ENCODE peak calls at places on chromosomes 12 and 14, in eight cellular contexts. W, P, C, N, L, D, G and J are unnamed samples. For H3K9me3, the result is how much of the 10 kb centered on the place peaks cover.

GRCh38 chr14:96502621-96503251 is 554 bp downstream of the PAPOLA start:
- DNase-seq in W (peak), P (peak), C (peak), N (peak), L (peak), D (peak), G (no peak), J (peak)

GRCh38 chr14:91947196-91948184 is at the start of gene FBLN5:
- DNase-seq in W (peak), P (peak), C (no peak), N (peak), L (peak), D (peak), G (no peak), J (peak)

GRCh38 chr12:51321882-51322281 is 2.1 kb downstream of the BIN2 start:
- DNase-seq in W (no peak), P (no peak), C (no peak), N (no peak), L (no peak), D (no peak), G (no peak), J (no peak)

GRCh38 chr12:131279281-131279921 is 325.7 kb downstream of the ADGRD1 start:
- DNase-seq in W (no peak), P (no peak), C (no peak), N (no peak), L (no peak), D (no peak), G (no peak), J (no peak)

GRCh38 chr12:5257763-5258475 is 174.0 kb upstream of the NTF3 start:
- DNase-seq in W (no peak), P (no peak), C (no peak), N (no peak), L (no peak), D (no peak), G (no peak), J (no peak)

GRCh38 chr12:28851781-28852180 is 297.3 kb upstream of the FAR2 start:
- DNase-seq in W (no peak), P (no peak), C (no peak), N (no peak), L (no peak), D (peak), G (no peak), J (no peak)

GRCh38 chr12:113473942-113474341 is 2.3 kb upstream of the LHX5 start:
- DNase-seq in W (no peak), P (no peak), C (no peak), N (no peak), L (peak), D (no peak), G (no peak), J (no peak)

GRCh38 chr14:64952598-64953309 is 10.2 kb upstream of the GPX2 start:
- DNase-seq in W (no peak), P (no peak), C (peak), N (peak), L (no peak), D (no peak), G (no peak), J (no peak)

GRCh38 chr12:16350682-16351081 is 3.2 kb downstream of the MGST1 start:
- DNase-seq in W (peak), P (peak), C (no peak), N (peak), L (no peak), D (peak), G (no peak), J (peak)

GRCh38 chr12:106090586-106091411 is 48.0 kb downstream of the NUAK1 start:
- DNase-seq in W (no peak), P (peak), C (no peak), N (peak), L (no peak), D (peak), G (no peak), J (peak)

GRCh38 chr14:87888136-87888999 is 104.6 kb downstream of the GALC start:
- DNase-seq in W (no peak), P (no peak), C (peak), N (peak), L (peak), D (no peak), G (no peak), J (no peak)

GRCh38 chr12:111448831-111449790 is 43.4 kb downstream of the SH2B3 start:
- DNase-seq in W (no peak), P (no peak), C (no peak), N (no peak), L (no peak), D (no peak), G (no peak), J (no peak)

GRCh38 chr14:100421756-100422470 is 98.8 kb downstream of the SLC25A47 start:
- DNase-seq in W (no peak), P (no peak), C (no peak), N (no peak), L (peak), D (no peak), G (no peak), J (no peak)

GRCh38 chr12:19614601-19615442 is 175.5 kb downstream of the AEBP2 start:
- DNase-seq in W (no peak), P (peak), C (peak), N (no peak), L (no peak), D (no peak), G (no peak), J (no peak)

GRCh38 chr14:68711551-68712437 is 81.1 kb downstream of the ZFP36L1 start:
- DNase-seq in W (no peak), P (no peak), C (no peak), N (no peak), L (no peak), D (no peak), G (no peak), J (no peak)

GRCh38 chr14:104925941-104926609 is 1.4 kb downstream of the PLD4 start:
- DNase-seq in W (no peak), P (no peak), C (peak), N (no peak), L (no peak), D (no peak), G (no peak), J (no peak)

GRCh38 chr14:68551045-68551683 is 241.7 kb downstream of the ZFP36L1 start:
- DNase-seq in W (no peak), P (peak), C (no peak), N (no peak), L (no peak), D (no peak), G (no peak), J (no peak)

GRCh38 chr12:103819892-103820291 is 21.1 kb downstream of the NT5DC3 start:
- DNase-seq in W (no peak), P (no peak), C (no peak), N (no peak), L (no peak), D (no peak), G (no peak), J (no peak)

GRCh38 chr12:96445743-96446655 is 43.4 kb upstream of the CFAP54 start:
- DNase-seq in W (no peak), P (peak), C (no peak), N (peak), L (no peak), D (peak), G (no peak), J (peak)

GRCh38 chr14:103256406-103256805 is 77.6 kb upstream of the EIF5 start:
- DNase-seq in W (no peak), P (no peak), C (no peak), N (no peak), L (no peak), D (no peak), G (no peak), J (no peak)

GRCh38 chr12:79635676-79636075 is 55.1 kb downstream of the PAWR start:
- DNase-seq in W (no peak), P (peak), C (no peak), N (peak), L (no peak), D (peak), G (peak), J (peak)

GRCh38 chr14:44404599-44405349 is 102.3 kb downstream of the FSCB start:
- DNase-seq in W (no peak), P (no peak), C (no peak), N (no peak), L (no peak), D (no peak), G (no peak), J (no peak)

GRCh38 chr14:102891556-102891955 is 30.9 kb upstream of the AMN start:
- DNase-seq in W (no peak), P (peak), C (no peak), N (peak), L (no peak), D (peak), G (no peak), J (no peak)

GRCh38 chr12:102888511-102888910 is 28.5 kb downstream of the PAH start:
- DNase-seq in W (no peak), P (no peak), C (no peak), N (no peak), L (no peak), D (no peak), G (no peak), J (no peak)

GRCh38 chr12:262817-263216 is at the start of gene SLC6A13:
- DNase-seq in W (peak), P (no peak), C (no peak), N (no peak), L (no peak), D (no peak), G (no peak), J (peak)

GRCh38 chr12:56941299-56942017 is 7.2 kb upstream of the SDR9C7 start:
- DNase-seq in W (no peak), P (peak), C (peak), N (peak), L (no peak), D (peak), G (no peak), J (peak)

GRCh38 chr14:103123634-103124500 is 606 bp downstream of the TNFAIP2 start:
- DNase-seq in W (no peak), P (no peak), C (no peak), N (peak), L (no peak), D (no peak), G (no peak), J (no peak)

GRCh38 chr14:67370830-67371229 is 10.7 kb downstream of the EIF2S1 start:
- DNase-seq in W (no peak), P (no peak), C (no peak), N (peak), L (no peak), D (peak), G (no peak), J (no peak)

GRCh38 chr12:64687816-64688599 is 71.2 kb downstream of the GNS start:
- DNase-seq in W (no peak), P (no peak), C (no peak), N (no peak), L (peak), D (peak), G (no peak), J (no peak)

GRCh38 chr12:67018105-67018504 is 251.1 kb upstream of the CAND1 start:
- DNase-seq in W (no peak), P (no peak), C (no peak), N (no peak), L (no peak), D (no peak), G (no peak), J (no peak)

GRCh38 chr12:75976113-75976512 is 55.5 kb downstream of the PHLDA1 start:
- DNase-seq in W (no peak), P (no peak), C (no peak), N (no peak), L (no peak), D (no peak), G (no peak), J (no peak)

GRCh38 chr14:89853976-89854693 is 100.4 kb downstream of the EFCAB11 start:
- DNase-seq in W (no peak), P (peak), C (no peak), N (peak), L (no peak), D (no peak), G (no peak), J (no peak)

GRCh38 chr14:104870368-104871144 is 5.5 kb downstream of the CEP170B start:
- DNase-seq in W (no peak), P (no peak), C (peak), N (peak), L (peak), D (no peak), G (no peak), J (no peak)

GRCh38 chr14:67735361-67735921 is 33.8 kb downstream of the RDH12 start:
- DNase-seq in W (no peak), P (no peak), C (no peak), N (no peak), L (no peak), D (no peak), G (no peak), J (no peak)

GRCh38 chr12:129257526-129257925 is 404.2 kb downstream of the GLT1D1 start:
- DNase-seq in W (no peak), P (peak), C (no peak), N (no peak), L (no peak), D (no peak), G (no peak), J (no peak)

GRCh38 chr12:64931981-64932380 is 107.5 kb downstream of the TBC1D30 start:
- DNase-seq in W (no peak), P (no peak), C (no peak), N (no peak), L (peak), D (no peak), G (no peak), J (no peak)

GRCh38 chr14:100148837-100149731 is 10.4 kb downstream of the DEGS2 start:
- DNase-seq in W (no peak), P (no peak), C (no peak), N (no peak), L (no peak), D (no peak), G (no peak), J (no peak)

GRCh38 chr12:27555316-27555715 is 31.3 kb downstream of the PPFIBP1 start:
- DNase-seq in W (no peak), P (no peak), C (no peak), N (no peak), L (no peak), D (no peak), G (no peak), J (no peak)
- H3K9ac ChIP-seq in W (no peak), P (peak), C (no peak), N (peak), L (no peak), D (no peak), G (peak), J (peak)

DNA sequence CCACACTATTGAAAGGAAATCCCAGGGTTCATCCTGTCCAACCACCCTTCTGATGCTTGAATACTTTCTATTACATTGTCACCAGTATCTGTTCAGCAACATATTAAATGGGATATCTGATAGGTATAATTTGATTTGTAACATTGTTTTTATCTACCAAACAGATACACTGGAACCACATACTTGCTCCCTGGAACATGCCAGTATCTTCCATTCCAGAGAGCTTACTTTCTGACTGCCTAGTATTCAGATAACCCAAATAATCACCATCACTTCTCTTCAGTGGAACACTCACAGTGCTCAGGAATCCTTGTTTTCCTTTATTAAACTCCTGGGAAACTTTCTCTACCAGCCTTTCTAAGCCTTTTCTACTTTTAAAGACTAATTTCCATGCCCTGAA is 19.3 kb downstream of the LRP6 start:
- DNase-seq in W (no peak), P (no peak), C (no peak), N (no peak), L (peak), D (peak), G (no peak), J (no peak)
- H3K9me3 ChIP-seq in W (under half), P (under half), C (under half), N (under half), L (under half), D (under half), G (under half), J (under half)

GRCh38 chr12:88428350-88428749 is 151.9 kb downstream of the KITLG start:
- DNase-seq in W (no peak), P (no peak), C (no peak), N (no peak), L (no peak), D (no peak), G (no peak), J (no peak)

GRCh38 chr12:88432536-88433462 is 147.5 kb downstream of the KITLG start:
- DNase-seq in W (no peak), P (no peak), C (no peak), N (peak), L (no peak), D (peak), G (no peak), J (peak)

DNA sequence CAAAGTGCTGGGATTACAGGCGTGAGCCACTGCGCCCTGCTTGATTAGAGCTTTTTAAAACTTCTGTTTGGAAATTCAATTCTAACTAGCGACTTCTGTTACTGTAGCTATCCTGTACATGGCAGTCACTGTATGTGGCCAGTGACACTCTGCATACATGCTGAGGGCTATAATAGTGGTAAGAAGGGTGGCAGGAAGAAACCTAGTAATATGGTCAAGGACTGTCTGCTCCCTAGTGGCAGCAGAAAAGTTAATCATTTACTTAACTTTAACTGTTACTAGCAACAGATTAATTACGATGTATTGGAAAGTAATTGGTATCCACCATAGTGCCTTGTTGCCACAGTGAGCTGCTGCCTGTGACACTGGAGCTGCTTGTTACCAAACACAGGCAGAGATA is 149.0 kb downstream of the KITLG start:
- DNase-seq in W (no peak), P (no peak), C (no peak), N (no peak), L (no peak), D (no peak), G (no peak), J (no peak)
- H3K9ac ChIP-seq in W (no peak), P (no peak), C (no peak), N (no peak), L (no peak), D (no peak), G (no peak), J (no peak)

GRCh38 chr14:20001863-20002262 is at the start of gene OR4Q2:
- DNase-seq in W (no peak), P (no peak), C (no peak), N (no peak), L (no peak), D (no peak), G (no peak), J (no peak)
- H3K9me3 ChIP-seq in W (under half), P (under half), C (under half), N (under half), L (under half), D (under half), G (under half), J (under half)

DNA sequence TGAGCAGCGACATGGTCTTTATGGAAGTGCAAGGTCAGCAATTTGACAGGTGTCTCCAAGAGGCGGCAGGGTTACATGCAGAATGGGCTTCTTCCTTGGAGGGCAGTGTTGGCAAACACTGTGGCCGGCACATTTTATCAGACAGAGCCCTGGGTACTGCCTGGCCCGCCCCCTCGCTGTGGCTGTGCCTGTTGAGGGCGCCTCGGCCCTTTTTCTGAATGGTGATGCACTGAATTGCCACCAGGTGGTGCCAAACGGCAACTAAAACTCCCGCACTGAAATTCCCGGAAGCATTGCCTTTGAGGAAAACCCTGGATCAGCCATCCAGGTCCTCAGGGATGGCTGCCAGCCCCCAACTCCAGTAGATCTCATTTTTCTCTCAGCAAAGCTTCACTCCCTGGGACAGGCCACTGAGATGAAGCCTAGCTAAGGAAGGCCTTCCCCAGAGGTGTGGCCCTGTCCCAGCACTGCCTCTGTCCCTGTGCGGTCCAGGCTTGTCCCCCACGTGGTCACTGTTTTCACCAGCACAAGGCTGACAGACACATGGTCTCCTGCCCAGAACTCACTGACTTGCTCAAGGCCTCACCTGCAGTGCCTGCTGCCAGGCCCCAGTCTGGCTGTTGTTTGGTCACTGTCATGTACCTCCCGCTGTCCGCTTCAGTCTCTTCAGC is 73.6 kb downstream of the TESC start:
- DNase-seq in W (peak), P (peak), C (peak), N (peak), L (peak), D (peak), G (no peak), J (peak)
- H3K9ac ChIP-seq in W (peak), P (no peak), C (peak), N (no peak), L (no peak), D (no peak), G (no peak), J (no peak)

GRCh38 chr12:133236144-133236543 is 467 bp upstream of the ANHX start:
- DNase-seq in W (no peak), P (no peak), C (no peak), N (no peak), L (no peak), D (no peak), G (no peak), J (no peak)
- H3K9me3 ChIP-seq in W (half or more), P (under half), C (under half), N (under half), L (under half), D (half or more), G (under half), J (half or more)

GRCh38 chr12:54216580-54217308 is 28.0 kb upstream of the SMUG1 start:
- DNase-seq in W (peak), P (peak), C (peak), N (peak), L (peak), D (peak), G (peak), J (peak)
- H3K9ac ChIP-seq in W (peak), P (peak), C (peak), N (peak), L (peak), D (peak), G (peak), J (no peak)

GRCh38 chr12:46265102-46265501 is 3.7 kb downstream of the SLC38A1 start:
- DNase-seq in W (no peak), P (no peak), C (no peak), N (peak), L (no peak), D (no peak), G (no peak), J (no peak)
- H3K9me3 ChIP-seq in W (under half), P (under half), C (under half), N (under half), L (under half), D (under half), G (under half), J (under half)